ENCODE peak calls at places on chromosomes 2 and 18, in eight cellular contexts. One of them, this sample, is unnamed.
A peak's percentile ranks its signal among the peaks of the same experiment; 100 is the strongest.

GRCh38 chr2:55843096-55843991 is 80.2 kb downstream of the EFEMP1 start:
- DNase-seq in fibroblast of lung: peak; percentile 99
- DNase-seq in foreskin fibroblast: peak; percentile 97
- DNase-seq in fibroblast of the aortic adventitia: peak; percentile 90
- DNase-seq in heart right ventricle: no peak
- DNase-seq in fibroblast of pulmonary artery: peak; percentile 82
- DNase-seq in fibroblast of mammary gland: peak; percentile 87
- DNase-seq in psoas muscle: no peak
- DNase-seq in this sample: no peak

GRCh38 chr2:81894451-81894990 is 1590.0 kb upstream of the LRRTM1 start:
- DNase-seq in fibroblast of lung: peak; percentile 70
- DNase-seq in foreskin fibroblast: peak; percentile 39
- DNase-seq in fibroblast of the aortic adventitia: no peak
- DNase-seq in heart right ventricle: no peak
- DNase-seq in fibroblast of pulmonary artery: peak; percentile 8
- DNase-seq in fibroblast of mammary gland: no peak
- DNase-seq in psoas muscle: no peak
- DNase-seq in this sample: no peak

GRCh38 chr2:84288335-84288734 is 170.7 kb downstream of the SUCLG1 start:
- DNase-seq in fibroblast of lung: no peak
- DNase-seq in foreskin fibroblast: no peak
- DNase-seq in fibroblast of the aortic adventitia: no peak
- DNase-seq in heart right ventricle: no peak
- DNase-seq in fibroblast of pulmonary artery: no peak
- DNase-seq in fibroblast of mammary gland: no peak
- DNase-seq in psoas muscle: no peak
- DNase-seq in this sample: no peak

GRCh38 chr2:3211256-3211970 is 166.2 kb downstream of the EIPR1 start:
- DNase-seq in fibroblast of lung: no peak
- DNase-seq in foreskin fibroblast: no peak
- DNase-seq in fibroblast of the aortic adventitia: no peak
- DNase-seq in heart right ventricle: no peak
- DNase-seq in fibroblast of pulmonary artery: no peak
- DNase-seq in fibroblast of mammary gland: no peak
- DNase-seq in psoas muscle: no peak
- DNase-seq in this sample: no peak

GRCh38 chr2:157443795-157444642 is at the start of gene CYTIP:
- DNase-seq in fibroblast of lung: no peak
- DNase-seq in foreskin fibroblast: no peak
- DNase-seq in fibroblast of the aortic adventitia: no peak
- DNase-seq in heart right ventricle: no peak
- DNase-seq in fibroblast of pulmonary artery: no peak
- DNase-seq in fibroblast of mammary gland: no peak
- DNase-seq in psoas muscle: no peak
- DNase-seq in this sample: peak; percentile 41

GRCh38 chr2:231711677-231712461 is 3.5 kb downstream of the PTMA start:
- DNase-seq in fibroblast of lung: no peak
- DNase-seq in foreskin fibroblast: peak; percentile 31
- DNase-seq in fibroblast of the aortic adventitia: no peak
- DNase-seq in heart right ventricle: peak; percentile 8
- DNase-seq in fibroblast of pulmonary artery: no peak
- DNase-seq in fibroblast of mammary gland: no peak
- DNase-seq in psoas muscle: no peak
- DNase-seq in this sample: no peak

GRCh38 chr2:160612266-160612864 is 118.8 kb upstream of the RBMS1 start:
- DNase-seq in fibroblast of lung: peak; percentile 67
- DNase-seq in foreskin fibroblast: peak; percentile 58
- DNase-seq in fibroblast of the aortic adventitia: peak; percentile 87
- DNase-seq in heart right ventricle: no peak
- DNase-seq in fibroblast of pulmonary artery: no peak
- DNase-seq in fibroblast of mammary gland: peak; percentile 80
- DNase-seq in psoas muscle: no peak
- DNase-seq in this sample: no peak

GRCh38 chr2:205903549-205904129 is 182.3 kb downstream of the INO80D start:
- DNase-seq in fibroblast of lung: no peak
- DNase-seq in foreskin fibroblast: no peak
- DNase-seq in fibroblast of the aortic adventitia: no peak
- DNase-seq in heart right ventricle: no peak
- DNase-seq in fibroblast of pulmonary artery: peak; percentile 21
- DNase-seq in fibroblast of mammary gland: no peak
- DNase-seq in psoas muscle: no peak
- DNase-seq in this sample: no peak

GRCh38 chr18:12625242-12625641 is 32.7 kb downstream of the SPIRE1 start:
- DNase-seq in fibroblast of lung: peak; percentile 66
- DNase-seq in foreskin fibroblast: peak; percentile 32
- DNase-seq in fibroblast of the aortic adventitia: peak; percentile 31
- DNase-seq in heart right ventricle: no peak
- DNase-seq in fibroblast of pulmonary artery: peak; percentile 64
- DNase-seq in fibroblast of mammary gland: peak; percentile 43
- DNase-seq in psoas muscle: no peak
- DNase-seq in this sample: no peak

GRCh38 chr2:4673025-4673489 is 969.7 kb downstream of the DCDC2C start:
- DNase-seq in fibroblast of lung: peak; percentile 1
- DNase-seq in foreskin fibroblast: no peak
- DNase-seq in fibroblast of the aortic adventitia: no peak
- DNase-seq in heart right ventricle: no peak
- DNase-seq in fibroblast of pulmonary artery: no peak
- DNase-seq in fibroblast of mammary gland: peak; percentile 1
- DNase-seq in psoas muscle: no peak
- DNase-seq in this sample: no peak

GRCh38 chr2:144004742-144005141 is 515.2 kb downstream of the ZEB2 start:
- DNase-seq in fibroblast of lung: no peak
- DNase-seq in foreskin fibroblast: peak; percentile 26
- DNase-seq in fibroblast of the aortic adventitia: no peak
- DNase-seq in heart right ventricle: no peak
- DNase-seq in fibroblast of pulmonary artery: no peak
- DNase-seq in fibroblast of mammary gland: no peak
- DNase-seq in psoas muscle: no peak
- DNase-seq in this sample: no peak

GRCh38 chr2:157803914-157804313 is 72.2 kb downstream of the ACVR1 start:
- DNase-seq in fibroblast of lung: no peak
- DNase-seq in foreskin fibroblast: no peak
- DNase-seq in fibroblast of the aortic adventitia: no peak
- DNase-seq in heart right ventricle: no peak
- DNase-seq in fibroblast of pulmonary artery: no peak
- DNase-seq in fibroblast of mammary gland: no peak
- DNase-seq in psoas muscle: no peak
- DNase-seq in this sample: no peak

GRCh38 chr2:38505779-38506178 is 96.9 kb downstream of the HNRNPLL start:
- DNase-seq in fibroblast of lung: peak; percentile 87
- DNase-seq in foreskin fibroblast: peak; percentile 92
- DNase-seq in fibroblast of the aortic adventitia: peak; percentile 73
- DNase-seq in heart right ventricle: no peak
- DNase-seq in fibroblast of pulmonary artery: peak; percentile 80
- DNase-seq in fibroblast of mammary gland: peak; percentile 95
- DNase-seq in psoas muscle: peak; percentile 85
- DNase-seq in this sample: no peak

GRCh38 chr2:192236136-192236535 is 41.4 kb upstream of the TMEFF2 start:
- DNase-seq in fibroblast of lung: peak; percentile 66
- DNase-seq in foreskin fibroblast: peak; percentile 60
- DNase-seq in fibroblast of the aortic adventitia: peak; percentile 55
- DNase-seq in heart right ventricle: no peak
- DNase-seq in fibroblast of pulmonary artery: peak; percentile 47
- DNase-seq in fibroblast of mammary gland: peak; percentile 62
- DNase-seq in psoas muscle: no peak
- DNase-seq in this sample: no peak

GRCh38 chr2:193980599-193980998 is 1676.4 kb upstream of the SLC39A10 start:
- DNase-seq in fibroblast of lung: no peak
- DNase-seq in foreskin fibroblast: no peak
- DNase-seq in fibroblast of the aortic adventitia: no peak
- DNase-seq in heart right ventricle: no peak
- DNase-seq in fibroblast of pulmonary artery: no peak
- DNase-seq in fibroblast of mammary gland: no peak
- DNase-seq in psoas muscle: no peak
- DNase-seq in this sample: no peak

GRCh38 chr18:45086777-45087176 is 406.1 kb downstream of the SETBP1 start:
- DNase-seq in fibroblast of lung: no peak
- DNase-seq in foreskin fibroblast: no peak
- DNase-seq in fibroblast of the aortic adventitia: no peak
- DNase-seq in heart right ventricle: no peak
- DNase-seq in fibroblast of pulmonary artery: no peak
- DNase-seq in fibroblast of mammary gland: no peak
- DNase-seq in psoas muscle: no peak
- DNase-seq in this sample: no peak
- TF ChIP-seq CTCF in fibroblast of lung: no peak
- TF ChIP-seq CTCF in foreskin fibroblast: no peak
- TF ChIP-seq CTCF in fibroblast of the aortic adventitia: no peak
- TF ChIP-seq CTCF in heart right ventricle: no peak
- TF ChIP-seq CTCF in fibroblast of pulmonary artery: no peak
- TF ChIP-seq CTCF in fibroblast of mammary gland: no peak
- TF ChIP-seq CTCF in psoas muscle: no peak
- TF ChIP-seq CTCF in this sample: no peak

GRCh38 chr2:98801930-98802329 is 71.0 kb upstream of the MGAT4A start:
- DNase-seq in fibroblast of lung: no peak
- DNase-seq in foreskin fibroblast: no peak
- DNase-seq in fibroblast of the aortic adventitia: no peak
- DNase-seq in heart right ventricle: no peak
- DNase-seq in fibroblast of pulmonary artery: no peak
- DNase-seq in fibroblast of mammary gland: no peak
- DNase-seq in psoas muscle: no peak
- DNase-seq in this sample: no peak

GRCh38 chr2:98805412-98806265 is 74.7 kb upstream of the MGAT4A start:
- DNase-seq in fibroblast of lung: peak; percentile 51
- DNase-seq in foreskin fibroblast: peak; percentile 81
- DNase-seq in fibroblast of the aortic adventitia: peak; percentile 28
- DNase-seq in heart right ventricle: no peak
- DNase-seq in fibroblast of pulmonary artery: peak; percentile 84
- DNase-seq in fibroblast of mammary gland: peak; percentile 55
- DNase-seq in psoas muscle: no peak
- DNase-seq in this sample: no peak

GRCh38 chr2:98804736-98805135 is 73.8 kb upstream of the MGAT4A start:
- DNase-seq in fibroblast of lung: no peak
- DNase-seq in foreskin fibroblast: no peak
- DNase-seq in fibroblast of the aortic adventitia: no peak
- DNase-seq in heart right ventricle: no peak
- DNase-seq in fibroblast of pulmonary artery: no peak
- DNase-seq in fibroblast of mammary gland: no peak
- DNase-seq in psoas muscle: no peak
- DNase-seq in this sample: no peak

GRCh38 chr2:98802344-98802743 is 71.4 kb upstream of the MGAT4A start:
- DNase-seq in fibroblast of lung: no peak
- DNase-seq in foreskin fibroblast: no peak
- DNase-seq in fibroblast of the aortic adventitia: no peak
- DNase-seq in heart right ventricle: no peak
- DNase-seq in fibroblast of pulmonary artery: no peak
- DNase-seq in fibroblast of mammary gland: no peak
- DNase-seq in psoas muscle: no peak
- DNase-seq in this sample: no peak

GRCh38 chr2:98803747-98804650 is 73.1 kb upstream of the MGAT4A start:
- DNase-seq in fibroblast of lung: no peak
- DNase-seq in foreskin fibroblast: no peak
- DNase-seq in fibroblast of the aortic adventitia: no peak
- DNase-seq in heart right ventricle: no peak
- DNase-seq in fibroblast of pulmonary artery: no peak
- DNase-seq in fibroblast of mammary gland: no peak
- DNase-seq in psoas muscle: no peak
- DNase-seq in this sample: no peak
- TF ChIP-seq CTCF in fibroblast of lung: no peak
- TF ChIP-seq CTCF in foreskin fibroblast: no peak
- TF ChIP-seq CTCF in fibroblast of the aortic adventitia: no peak
- TF ChIP-seq CTCF in heart right ventricle: no peak
- TF ChIP-seq CTCF in fibroblast of pulmonary artery: no peak
- TF ChIP-seq CTCF in fibroblast of mammary gland: no peak
- TF ChIP-seq CTCF in psoas muscle: no peak
- TF ChIP-seq CTCF in this sample: no peak

GRCh38 chr18:67966224-67966623 is 449.7 kb upstream of the DSEL start:
- DNase-seq in fibroblast of lung: no peak
- DNase-seq in foreskin fibroblast: no peak
- DNase-seq in fibroblast of the aortic adventitia: no peak
- DNase-seq in heart right ventricle: no peak
- DNase-seq in fibroblast of pulmonary artery: no peak
- DNase-seq in fibroblast of mammary gland: no peak
- DNase-seq in psoas muscle: no peak
- DNase-seq in this sample: no peak
- TF ChIP-seq CTCF in fibroblast of lung: no peak
- TF ChIP-seq CTCF in foreskin fibroblast: no peak
- TF ChIP-seq CTCF in fibroblast of the aortic adventitia: no peak
- TF ChIP-seq CTCF in heart right ventricle: no peak
- TF ChIP-seq CTCF in fibroblast of pulmonary artery: no peak
- TF ChIP-seq CTCF in fibroblast of mammary gland: no peak
- TF ChIP-seq CTCF in psoas muscle: no peak
- TF ChIP-seq CTCF in this sample: no peak

GRCh38 chr2:216877085-216877484 is 17.2 kb upstream of the TNP1 start:
- DNase-seq in fibroblast of lung: no peak
- DNase-seq in foreskin fibroblast: no peak
- DNase-seq in fibroblast of the aortic adventitia: no peak
- DNase-seq in heart right ventricle: no peak
- DNase-seq in fibroblast of pulmonary artery: peak; percentile 3
- DNase-seq in fibroblast of mammary gland: peak; percentile 10
- DNase-seq in psoas muscle: no peak
- DNase-seq in this sample: no peak
- TF ChIP-seq CTCF in fibroblast of lung: no peak
- TF ChIP-seq CTCF in foreskin fibroblast: no peak
- TF ChIP-seq CTCF in fibroblast of the aortic adventitia: peak; percentile 10
- TF ChIP-seq CTCF in heart right ventricle: no peak
- TF ChIP-seq CTCF in fibroblast of pulmonary artery: peak; percentile 22
- TF ChIP-seq CTCF in fibroblast of mammary gland: peak; percentile 27
- TF ChIP-seq CTCF in psoas muscle: no peak
- TF ChIP-seq CTCF in this sample: no peak